ENCODE peak calls at places on chromosome 20, in five cellular contexts. D, T, U, E and Z are unnamed samples. For H3K4me1, the result is how much of the 10 kb centered on the place peaks cover.

GRCh38 chr20:35174458-35175216 is 2.8 kb downstream of the PROCR start:
- DNase-seq in D (peak), T (no peak), U (no peak), E (no peak), Z (peak)

GRCh38 chr20:11891827-11892521 is 25.7 kb upstream of the BTBD3 start:
- DNase-seq in D (peak), T (peak), U (peak), E (peak), Z (peak)

GRCh38 chr20:52959125-52959524 is 13.0 kb upstream of the TSHZ2 start:
- DNase-seq in D (no peak), T (no peak), U (no peak), E (no peak), Z (no peak)

GRCh38 chr20:23129891-23130621 is 43.9 kb upstream of the CD93 start:
- DNase-seq in D (no peak), T (no peak), U (no peak), E (no peak), Z (peak)

GRCh38 chr20:34473262-34473883 is 42.8 kb upstream of the DYNLRB1 start:
- DNase-seq in D (peak), T (peak), U (peak), E (no peak), Z (peak)

GRCh38 chr20:1324598-1325172 is 4.3 kb downstream of the SDCBP2 start:
- DNase-seq in D (no peak), T (peak), U (no peak), E (no peak), Z (peak)

GRCh38 chr20:52524865-52525264 is 333.3 kb upstream of the ZFP64 start:
- DNase-seq in D (no peak), T (no peak), U (no peak), E (no peak), Z (no peak)

GRCh38 chr20:52918311-52918710 is 53.8 kb upstream of the TSHZ2 start:
- DNase-seq in D (no peak), T (no peak), U (peak), E (no peak), Z (no peak)

GRCh38 chr20:63359937-63360849 is 956 bp downstream of the CHRNA4 start:
- DNase-seq in D (no peak), T (no peak), U (no peak), E (no peak), Z (peak)

GRCh38 chr20:57656252-57656820 is 36.1 kb upstream of the ZBP1 start:
- DNase-seq in D (no peak), T (peak), U (no peak), E (peak), Z (peak)

GRCh38 chr20:17910828-17911294 is 57.7 kb downstream of the SNX5 start:
- DNase-seq in D (peak), T (peak), U (no peak), E (no peak), Z (peak)

GRCh38 chr20:1894471-1894950 is 696 bp upstream of the SIRPA start:
- DNase-seq in D (peak), T (peak), U (peak), E (no peak), Z (peak)

GRCh38 chr20:16711859-16712258 is 18.0 kb upstream of the SNRPB2 start:
- DNase-seq in D (no peak), T (no peak), U (no peak), E (no peak), Z (no peak)

GRCh38 chr20:43836790-43837189 is 77.9 kb upstream of the TOX2 start:
- DNase-seq in D (no peak), T (no peak), U (no peak), E (no peak), Z (peak)
- H3K27ac ChIP-seq in D (no peak), T (no peak), U (no peak), E (no peak), Z (no peak)

GRCh38 chr20:50136822-50137599 is 16.5 kb downstream of the PEDS1 start:
- DNase-seq in D (no peak), T (peak), U (peak), E (no peak), Z (no peak)
- H3K4me1 ChIP-seq in D (under half), T (under half), U (under half), E (under half), Z (under half)

GRCh38 chr20:38303908-38304379 is at the start of gene BPI:
- DNase-seq in D (no peak), T (peak), U (no peak), E (no peak), Z (no peak)
- H3K4me3 ChIP-seq in D (no peak), T (no peak), U (no peak), E (no peak), Z (no peak)

DNA sequence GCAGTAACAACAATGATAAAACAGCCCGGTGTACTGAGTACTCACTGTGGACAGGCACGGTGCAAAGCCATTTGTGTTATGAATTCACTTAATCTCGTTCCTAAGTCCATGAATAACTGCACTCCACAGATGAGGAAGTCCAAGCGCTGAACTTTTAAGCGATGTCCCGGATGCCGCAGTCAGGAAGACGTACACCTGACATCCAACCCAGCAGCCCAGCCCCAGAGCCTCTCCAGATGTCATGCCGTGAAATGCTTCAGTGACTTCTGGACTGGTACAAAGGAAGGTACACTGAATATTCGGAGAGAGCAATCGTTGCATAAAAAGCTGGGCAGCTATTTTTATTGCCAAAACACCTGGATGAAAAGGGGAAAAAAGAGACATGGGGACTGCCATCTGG is 467.7 kb upstream of the CDH4 start:
- DNase-seq in D (no peak), T (no peak), U (no peak), E (no peak), Z (no peak)
- H3K27ac ChIP-seq in D (no peak), T (no peak), U (no peak), E (no peak), Z (no peak)

GRCh38 chr20:31673943-31674463 is 36.3 kb downstream of the COX4I2 start:
- DNase-seq in D (no peak), T (no peak), U (no peak), E (no peak), Z (no peak)
- H3K4me1 ChIP-seq in D (half or more), T (half or more), U (under half), E (under half), Z (under half)

GRCh38 chr20:3808544-3808943 is 11.8 kb upstream of the AP5S1 start:
- DNase-seq in D (no peak), T (no peak), U (no peak), E (no peak), Z (no peak)
- H3K4me3 ChIP-seq in D (no peak), T (no peak), U (no peak), E (no peak), Z (no peak)

DNA sequence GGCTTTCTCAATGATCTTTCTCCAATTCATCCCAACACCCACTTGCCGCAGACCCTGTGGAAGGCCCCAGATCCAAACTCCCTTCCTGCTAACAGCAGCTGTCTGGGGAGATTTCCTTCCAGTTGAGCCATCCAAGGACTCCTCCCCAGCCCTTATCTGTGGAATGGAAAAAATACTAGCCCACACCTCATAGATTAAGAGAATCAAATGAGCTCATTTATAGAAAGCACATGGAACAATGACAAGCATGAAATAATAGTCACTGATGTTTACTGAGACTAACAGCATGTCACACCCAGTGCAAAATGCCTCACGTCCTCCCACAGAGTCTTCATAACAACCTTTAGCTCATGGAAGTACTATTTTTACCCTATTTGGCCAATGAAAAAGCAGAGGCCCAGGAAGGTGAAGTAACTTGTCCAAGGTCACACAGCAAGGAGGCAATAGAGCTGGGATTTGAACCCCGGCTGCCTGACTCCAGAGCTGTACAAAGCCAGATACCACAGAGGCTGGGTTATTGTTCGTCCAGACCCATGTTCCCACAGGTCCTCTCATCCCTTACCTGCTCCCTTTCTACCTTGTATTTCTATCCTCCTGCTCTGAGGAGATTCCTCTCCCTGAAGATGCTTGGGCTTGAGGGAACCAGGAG is 23.4 kb upstream of the PTGIS start:
- DNase-seq in D (no peak), T (no peak), U (no peak), E (no peak), Z (peak)
- H3K27ac ChIP-seq in D (no peak), T (no peak), U (no peak), E (peak), Z (no peak)

GRCh38 chr20:48813930-48814546 is 13.8 kb downstream of the PREX1 start:
- DNase-seq in D (no peak), T (peak), U (no peak), E (no peak), Z (no peak)

GRCh38 chr20:48813446-48813747 is 14.4 kb downstream of the PREX1 start:
- DNase-seq in D (no peak), T (no peak), U (no peak), E (no peak), Z (no peak)

GRCh38 chr20:48814633-48815032 is 13.2 kb downstream of the PREX1 start:
- DNase-seq in D (no peak), T (no peak), U (no peak), E (no peak), Z (no peak)

GRCh38 chr20:48815537-48815936 is 12.3 kb downstream of the PREX1 start:
- DNase-seq in D (no peak), T (no peak), U (no peak), E (no peak), Z (no peak)

DNA sequence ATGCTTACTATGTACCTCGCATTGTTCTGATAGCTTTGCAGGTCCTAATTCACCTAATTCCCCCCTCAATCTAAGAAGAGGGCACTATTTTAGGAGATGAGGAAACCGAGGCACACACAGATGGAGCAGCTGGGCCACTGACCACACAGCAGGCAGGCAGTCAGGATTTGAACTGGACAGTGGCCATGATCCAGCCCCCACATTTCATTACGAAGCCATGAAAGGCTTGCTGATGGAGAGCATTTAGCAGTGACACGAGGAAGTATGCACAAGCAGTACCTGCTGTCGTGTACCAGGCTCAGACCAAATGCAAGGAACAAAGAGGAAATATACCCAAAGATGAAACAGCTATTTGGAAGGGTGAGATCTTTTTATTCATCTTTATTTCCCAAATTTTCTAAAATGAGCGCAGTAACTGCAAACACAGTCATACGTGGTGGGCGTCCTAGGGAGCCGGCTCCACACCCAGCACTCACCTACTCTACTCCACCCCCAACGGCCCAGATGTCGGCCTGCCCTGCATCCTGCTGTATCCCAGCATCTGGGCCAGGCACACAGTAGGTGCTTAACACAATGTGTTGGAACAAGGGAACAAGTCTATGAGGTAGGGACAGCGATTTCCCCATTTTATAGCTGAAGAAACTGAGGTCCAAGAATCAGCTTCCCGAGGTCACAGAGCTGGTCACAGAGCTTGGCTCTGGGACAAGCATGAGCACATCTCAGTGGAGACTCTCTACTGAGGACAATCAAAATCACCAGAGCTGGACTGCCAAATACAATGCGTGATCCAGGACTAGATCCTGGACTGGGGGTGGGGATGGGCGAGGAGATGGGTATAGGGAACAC is 15.0 kb downstream of the PREX1 start:
- DNase-seq in D (no peak), T (no peak), U (no peak), E (no peak), Z (no peak)
- H3K4me1 ChIP-seq in D (under half), T (under half), U (under half), E (under half), Z (under half)